ENCODE peak calls at places on chromosomes 5 and 9, in four cellular contexts. B is mesenchymal stem cell, A is IMR-90, N is H9. K is an unnamed sample.

GRCh38 chr9:117084221-117084620 is 330.6 kb downstream of the ASTN2 start:
- DNase-seq in B (no peak), A (no peak), N (no peak), K (no peak)

GRCh38 chr9:126514037-126514821 is 99.5 kb upstream of the LMX1B start:
- DNase-seq in B (peak; percentile 41), A (peak; percentile 15), N (peak; percentile 82), K (peak; percentile 69)

GRCh38 chr9:137254624-137255447 is at the start of gene NELFB:
- DNase-seq in B (peak; percentile 81), A (peak; percentile 77), N (peak; percentile 90), K (peak; percentile 91)

GRCh38 chr5:119397518-119398380 is 41.9 kb downstream of the TNFAIP8 start:
- DNase-seq in B (peak; percentile 88), A (peak; percentile 88), N (no peak), K (no peak)

GRCh38 chr5:129496410-129496809 is 36.3 kb downstream of the ADAMTS19 start:
- DNase-seq in B (no peak), A (no peak), N (no peak), K (no peak)

GRCh38 chr5:157463081-157463480 is 3.1 kb downstream of the NIPAL4 start:
- DNase-seq in B (peak; percentile 66), A (no peak), N (no peak), K (no peak)

GRCh38 chr9:129395633-129396364 is 217.7 kb upstream of the IER5L start:
- DNase-seq in B (no peak), A (no peak), N (no peak), K (no peak)

GRCh38 chr9:99356512-99356971 is 134.5 kb downstream of the SEC61B start:
- DNase-seq in B (no peak), A (no peak), N (no peak), K (no peak)

GRCh38 chr9:120875954-120876841 is 790 bp downstream of the PHF19 start:
- DNase-seq in B (peak; percentile 87), A (peak; percentile 85), N (peak; percentile 83), K (peak; percentile 63)

GRCh38 chr5:172820046-172820767 is 13.8 kb upstream of the ERGIC1 start:
- DNase-seq in B (no peak), A (peak; percentile 89), N (no peak), K (no peak)

GRCh38 chr5:80963966-80964481 is 3.9 kb downstream of the RASGRF2 start:
- DNase-seq in B (peak; percentile 60), A (peak; percentile 82), N (no peak), K (no peak)

GRCh38 chr9:20981486-20981885 is 50.0 kb downstream of the HACD4 start:
- DNase-seq in B (peak; percentile 63), A (peak; percentile 88), N (no peak), K (no peak)

GRCh38 chr9:87375397-87376073 is 122.1 kb upstream of the DAPK1 start:
- DNase-seq in B (no peak), A (no peak), N (no peak), K (no peak)

GRCh38 chr5:75037106-75037505 is 15.3 kb downstream of the GCNT4 start:
- DNase-seq in B (peak; percentile 79), A (peak; percentile 93), N (peak; percentile 41), K (no peak)

GRCh38 chr9:34658461-34658860 is 4.0 kb downstream of the CCL27 start:
- DNase-seq in B (no peak), A (no peak), N (no peak), K (no peak)

GRCh38 chr9:35932732-35933131 is 23.4 kb downstream of the SPAAR start:
- DNase-seq in B (no peak), A (no peak), N (no peak), K (no peak)

GRCh38 chr9:35933525-35934067 is 24.3 kb downstream of the SPAAR start:
- DNase-seq in B (no peak), A (no peak), N (no peak), K (no peak)

GRCh38 chr9:35930990-35931389 is 21.7 kb downstream of the SPAAR start:
- DNase-seq in B (no peak), A (no peak), N (no peak), K (no peak)

GRCh38 chr9:35929188-35929718 is 20.0 kb downstream of the SPAAR start:
- DNase-seq in B (no peak), A (no peak), N (no peak), K (no peak)

DNA sequence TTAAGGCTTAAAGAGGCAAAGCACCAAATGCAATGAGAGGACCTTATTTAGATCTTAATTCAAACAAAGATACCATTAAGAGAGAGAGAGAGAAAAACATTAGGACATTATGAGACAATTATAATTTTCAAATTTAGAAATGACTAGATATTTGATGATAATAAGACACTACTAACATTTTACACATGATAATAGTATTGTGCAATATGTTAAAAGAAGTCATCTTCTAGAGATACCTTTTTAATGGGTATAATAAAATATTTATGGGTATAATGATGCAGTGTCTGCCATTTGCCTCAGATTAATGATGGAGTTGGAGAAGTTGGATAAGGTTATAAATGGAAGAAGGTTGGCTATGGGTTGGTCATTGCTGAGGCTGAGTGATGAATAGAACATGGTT is 21.2 kb downstream of the SPAAR start:
- DNase-seq in B (no peak), A (no peak), N (no peak), K (no peak)
- H3K4ac ChIP-seq in B (no peak overlapping the region), A (no peak overlapping the region), N (no peak overlapping the region), K (no peak overlapping the region)

GRCh38 chr5:105868038-105868775 is 1802.5 kb downstream of the EFNA5 start:
- DNase-seq in B (no peak), A (no peak), N (no peak), K (no peak)
- H3K14ac ChIP-seq in B (no peak overlapping the region), A (no peak overlapping the region), N (no peak overlapping the region), K (no peak overlapping the region)

GRCh38 chr9:16345902-16346301 is 524.6 kb downstream of the BNC2 start:
- DNase-seq in B (no peak), A (no peak), N (no peak), K (no peak)

GRCh38 chr9:16343249-16344237 is 526.9 kb downstream of the BNC2 start:
- DNase-seq in B (peak; percentile 8), A (no peak), N (no peak), K (no peak)

GRCh38 chr9:16344343-16344742 is 526.1 kb downstream of the BNC2 start:
- DNase-seq in B (peak; percentile 94), A (peak; percentile 93), N (no peak), K (no peak)

GRCh38 chr9:16341176-16341575 is 529.3 kb downstream of the BNC2 start:
- DNase-seq in B (peak; percentile 33), A (peak; percentile 49), N (no peak), K (no peak)

DNA sequence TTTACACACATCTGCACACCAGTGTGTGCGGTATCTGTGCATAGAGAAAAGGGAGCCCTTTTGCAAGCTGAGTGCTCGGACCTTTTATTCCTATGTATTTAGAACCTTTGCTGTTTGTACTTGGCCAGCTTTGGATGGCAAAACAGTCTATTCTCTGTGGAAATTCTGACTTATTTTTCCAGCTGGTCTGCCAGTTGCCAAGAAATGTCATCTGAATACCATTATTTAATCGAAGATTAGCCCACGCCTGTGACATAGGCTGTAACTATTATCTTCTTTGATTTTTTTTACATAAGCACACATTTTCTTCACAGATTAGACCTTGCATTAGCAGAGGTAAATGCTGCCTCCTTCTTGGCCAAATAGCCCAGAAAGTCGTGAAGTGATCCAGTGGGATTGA is 527.8 kb downstream of the BNC2 start:
- DNase-seq in B (no peak), A (no peak), N (no peak), K (no peak)
- H3K4ac ChIP-seq in B (no peak overlapping the region), A (peak overlapping the region; percentile 70), N (no peak overlapping the region), K (no peak overlapping the region)

DNA sequence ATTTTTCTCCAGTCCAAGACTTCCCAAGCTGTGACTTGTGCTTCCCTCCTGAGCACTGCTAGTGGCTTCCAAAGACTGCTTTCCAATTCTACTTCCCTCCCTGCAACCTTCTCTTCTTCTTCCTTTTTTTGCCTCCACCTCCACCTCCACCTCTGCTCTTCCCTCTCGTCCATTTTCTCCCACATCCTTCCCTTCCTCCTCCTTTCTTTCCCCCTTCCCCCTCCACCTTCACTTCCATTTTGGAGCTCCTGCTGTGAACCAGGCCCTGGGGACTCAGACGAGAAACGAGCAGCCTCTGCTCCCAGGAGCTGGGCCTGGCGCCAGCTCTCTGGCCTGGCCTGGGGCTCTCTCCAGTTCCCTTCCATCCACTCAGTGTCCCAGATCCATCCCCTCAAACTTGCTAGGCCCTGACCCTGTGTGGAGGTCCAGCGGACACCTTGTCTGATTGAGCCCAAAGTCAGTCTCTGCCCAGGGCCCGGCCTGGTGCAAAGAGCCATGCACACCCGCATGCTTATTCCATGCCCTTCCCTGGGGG is 5.6 kb downstream of the GADD45G start:
- DNase-seq in B (no peak), A (no peak), N (no peak), K (no peak)
- H3K14ac ChIP-seq in B (no peak overlapping the region), A (no peak overlapping the region), N (no peak overlapping the region), K (no peak overlapping the region)

GRCh38 chr9:107731115-107731762 is 241.7 kb upstream of the KLF4 start:
- DNase-seq in B (no peak), A (no peak), N (no peak), K (no peak)
- H3K4ac ChIP-seq in B (no peak overlapping the region), A (peak overlapping the region; percentile 35), N (no peak overlapping the region), K (no peak overlapping the region)

GRCh38 chr5:112923148-112923917 is 1.3 kb upstream of the REEP5 start:
- DNase-seq in B (no peak), A (no peak), N (peak; percentile 31), K (no peak)

GRCh38 chr5:112918679-112919078 is 3.3 kb downstream of the REEP5 start:
- DNase-seq in B (peak; percentile 27), A (peak; percentile 68), N (no peak), K (no peak)

GRCh38 chr5:112921031-112921832 is 795 bp downstream of the REEP5 start:
- DNase-seq in B (peak; percentile 78), A (peak; percentile 56), N (peak; percentile 72), K (peak; percentile 64)

GRCh38 chr5:112923988-112924387 is 2.0 kb upstream of the REEP5 start:
- DNase-seq in B (no peak), A (no peak), N (no peak), K (no peak)

DNA sequence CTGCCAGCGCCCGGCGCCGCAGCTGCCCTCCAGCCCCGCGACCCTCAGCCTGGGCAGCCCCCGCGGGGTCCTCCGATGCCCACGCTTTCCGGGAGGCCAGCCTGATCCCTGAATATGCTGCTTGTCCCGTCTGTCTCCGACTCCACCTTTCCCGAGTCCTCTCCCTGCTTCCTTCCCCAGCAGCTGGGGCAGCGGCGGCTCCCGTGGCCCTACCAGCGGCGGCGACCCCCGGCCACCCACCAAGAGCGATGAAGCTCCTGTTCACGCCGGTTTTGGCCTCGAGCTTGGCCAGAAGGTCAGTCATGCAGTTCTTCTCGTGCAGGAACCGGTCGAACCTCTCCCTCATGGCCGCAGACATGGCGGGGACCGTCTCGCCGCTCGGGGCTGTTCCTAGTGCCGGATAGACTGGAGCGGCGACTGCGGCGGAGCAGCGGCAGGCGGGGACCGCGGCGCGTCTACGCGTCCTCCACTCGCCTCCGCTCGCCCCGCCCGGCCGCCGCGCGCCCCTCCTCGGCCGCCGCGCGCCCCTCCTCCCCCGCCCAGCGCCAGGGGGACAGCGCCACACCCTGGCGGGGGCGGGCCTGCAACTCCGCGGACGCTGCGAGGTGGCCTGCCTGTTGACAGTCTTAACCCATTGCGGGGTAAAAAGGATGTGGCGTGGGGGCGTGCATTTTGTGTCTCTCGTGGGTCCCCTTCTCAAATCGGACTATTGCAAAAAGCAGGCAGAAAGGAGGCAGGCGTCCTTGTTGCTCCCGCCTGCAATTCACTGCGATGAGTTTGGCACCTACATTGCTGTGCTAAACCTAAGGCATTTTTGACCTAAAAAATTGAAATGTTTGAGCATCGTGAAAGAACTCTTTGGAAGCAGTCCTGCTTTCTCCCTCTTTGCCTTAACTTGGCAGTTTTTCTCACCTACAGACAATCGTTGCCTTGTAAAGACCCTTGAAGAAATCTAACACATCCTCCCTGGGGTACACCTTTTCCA is at the start of gene REEP5:
- DNase-seq in B (peak; percentile 86), A (peak; percentile 69), N (peak; percentile 85), K (peak; percentile 80)
- H3K14ac ChIP-seq in B (peak within 1 kb of the TSS; percentile 97), A (peak within 1 kb of the TSS; percentile 96), N (peak within 1 kb of the TSS; percentile 53), K (peak within 1 kb of the TSS; percentile 47)